ENCODE peak calls at places on chromosomes 1 and 21, in five cellular contexts. S is mesothelial cell of epicardium, U is lower lobe of right lung, Q is bronchial epithelial cell, Y is neural crest cell. X is an unnamed sample.
A peak's percentile ranks its signal among the peaks of the same experiment; 100 is the strongest.

GRCh38 chr1:29630756-29631155 is 394.4 kb downstream of the PTPRU start:
- DNase-seq in U (no peak), Q (no peak), S (no peak), Y (no peak), X (no peak)

GRCh38 chr1:40668769-40669525 is 3.5 kb upstream of the RIMS3 start:
- DNase-seq in S (peak; percentile 88), Y (peak; percentile 87), Q (peak; percentile 66), U (peak; percentile 85), X (no peak)

GRCh38 chr1:230424440-230425251 is 1.5 kb downstream of the PGBD5 start:
- DNase-seq in U (no peak), S (no peak), Y (peak; percentile 5), Q (peak; percentile 31), X (no peak)

GRCh38 chr1:14413809-14414208 is 184.7 kb upstream of the KAZN start:
- DNase-seq in U (no peak), S (no peak), Y (no peak), Q (no peak), X (no peak)

GRCh38 chr1:29393451-29393826 is 157.1 kb downstream of the PTPRU start:
- DNase-seq in Q (no peak), U (no peak), Y (no peak), S (peak; percentile 25), X (no peak)

GRCh38 chr1:22050330-22050729 is 2.2 kb upstream of the CDC42 start:
- DNase-seq in S (no peak), U (no peak), Q (no peak), Y (no peak), X (no peak)

GRCh38 chr21:34593423-34593822 is 21.5 kb downstream of the RCAN1 start:
- DNase-seq in Q (no peak), Y (no peak), S (no peak), U (no peak), X (no peak)

GRCh38 chr1:1352784-1353388 is 3.7 kb upstream of the DVL1 start:
- DNase-seq in Y (no peak), U (no peak), Q (no peak), S (no peak), X (no peak)

GRCh38 chr1:244303610-244303969 is 148.1 kb downstream of the ADSS2 start:
- DNase-seq in S (no peak), Y (no peak), U (no peak), Q (no peak), X (no peak)

GRCh38 chr1:165898837-165899236 is 71.4 kb downstream of the UCK2 start:
- DNase-seq in S (no peak), U (no peak), Q (peak; percentile 95), Y (no peak), X (no peak)

GRCh38 chr21:29334717-29335428 is 36.2 kb downstream of the BACH1 start:
- DNase-seq in U (no peak), S (no peak), Q (no peak), Y (no peak), X (no peak)

DNA sequence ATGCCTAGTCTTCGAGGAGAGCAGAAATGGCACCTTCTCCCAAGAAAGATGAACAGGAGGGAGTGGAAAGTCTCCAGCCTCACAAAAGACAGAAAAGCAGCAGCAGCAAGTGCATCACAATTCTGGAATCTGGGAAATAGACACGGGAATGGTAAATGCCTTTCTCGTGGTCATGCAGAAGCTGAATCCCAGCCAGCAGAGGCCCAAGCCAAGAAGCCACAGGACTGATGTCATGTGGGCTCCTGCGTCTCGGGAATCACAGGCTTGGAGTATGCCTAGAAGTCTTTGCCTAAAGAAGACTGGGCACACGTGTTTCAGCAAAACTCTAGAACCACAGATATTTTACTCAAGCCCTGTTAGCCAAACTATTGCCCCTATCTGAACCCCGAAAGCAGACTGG is 260.3 kb upstream of the PLD5 start:
- DNase-seq in Q (no peak), S (no peak), U (no peak), Y (no peak), X (no peak)
- TF ChIP-seq CTCF in Q (no peak), S (no peak), U (no peak), Y (no peak), X (no peak)

GRCh38 chr1:61207416-61207815 is 125.1 kb downstream of the NFIA start:
- DNase-seq in U (no peak), Y (no peak), S (no peak), Q (no peak), X (no peak)

GRCh38 chr1:61213612-61214011 is 131.3 kb downstream of the NFIA start:
- DNase-seq in Q (no peak), Y (no peak), U (no peak), S (no peak), X (no peak)

GRCh38 chr1:61208172-61208571 is 125.8 kb downstream of the NFIA start:
- DNase-seq in S (no peak), U (no peak), Y (no peak), Q (no peak), X (no peak)

GRCh38 chr1:61208815-61209214 is 126.5 kb downstream of the NFIA start:
- DNase-seq in Q (no peak), S (no peak), Y (no peak), U (no peak), X (no peak)

GRCh38 chr1:61210435-61211012 is 128.2 kb downstream of the NFIA start:
- DNase-seq in Q (no peak), Y (no peak), U (no peak), S (no peak), X (no peak)
- TF ChIP-seq CTCF in Q (no peak), Y (no peak), U (no peak), S (no peak), X (peak; percentile 45)

GRCh38 chr1:180502361-180503273 is at the start of gene ACBD6:
- DNase-seq in Y (peak; percentile 84), U (peak; percentile 91), Q (peak; percentile 70), S (peak; percentile 88), X (peak; percentile 94)
- TF ChIP-seq CTCF in Y (peak; percentile 26), U (peak; percentile 24), Q (no peak), S (no peak), X (peak; percentile 46)

DNA sequence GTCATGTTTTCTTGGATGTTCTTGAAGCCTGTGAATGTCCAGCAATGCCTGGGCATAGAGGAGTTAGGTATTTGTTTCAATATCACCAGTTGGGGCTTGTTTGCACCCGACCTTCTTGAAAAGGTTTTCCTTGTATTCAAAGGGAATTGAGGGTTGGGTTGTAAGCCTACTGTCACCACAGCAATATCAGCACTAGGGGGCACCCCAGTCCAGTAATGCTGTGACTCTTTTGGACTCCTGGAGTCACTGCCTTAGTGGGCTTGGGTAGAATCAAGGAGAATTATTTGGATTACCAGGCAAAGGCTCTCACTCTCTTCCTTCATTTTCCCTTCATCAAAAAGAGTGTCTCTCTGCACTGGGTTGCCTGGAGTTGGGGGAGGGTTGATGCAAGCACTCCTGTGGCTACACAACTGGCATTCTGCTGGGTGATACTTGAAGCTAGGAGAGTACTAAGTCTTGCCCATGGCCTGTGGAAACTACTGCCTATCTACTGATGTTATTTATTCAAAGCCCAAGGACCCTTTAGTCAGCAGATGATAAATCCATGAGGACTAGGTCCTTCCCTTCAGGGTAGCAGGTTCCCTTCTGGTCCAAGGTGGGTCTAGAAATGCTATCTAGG is 34.5 kb downstream of the OR10R2 start:
- DNase-seq in Y (peak; percentile 33), S (no peak), Q (peak; percentile 36), U (peak; percentile 44), X (no peak)
- TF ChIP-seq CTCF in Y (peak; percentile 67), S (peak; percentile 32), Q (peak; percentile 59), U (peak; percentile 43), X (peak; percentile 59)

X was measured in chondrocyte.